ENCODE peak calls at places on chromosomes 5 and 9, in seven cellular contexts. D is left lung; B is cardiac muscle cell; Z is CD4-positive, CD25-positive, alpha-beta regulatory T cell; A is vagina; J is left ventricle myocardium inferior; O is CD8-positive, alpha-beta T cell. W is an unnamed sample.

GRCh38 chr9:89353989-89354388 is 35.7 kb downstream of the SECISBP2 start:
- DNase-seq in J (no peak), A (no peak), B (no peak), Z (no peak), O (no peak), D (no peak), W (no peak)

GRCh38 chr9:119487118-119487827 is 118.0 kb upstream of the BRINP1 start:
- DNase-seq in B (no peak), O (no peak), A (no peak), Z (no peak), J (no peak), D (no peak), W (no peak)

GRCh38 chr5:89988998-89989690 is 420.4 kb downstream of the CETN3 start:
- DNase-seq in D (no peak), J (peak; percentile 15), O (no peak), A (no peak), B (no peak), Z (no peak), W (no peak)

GRCh38 chr9:128249914-128250838 is 25.6 kb downstream of the GOLGA2 start:
- DNase-seq in J (peak; percentile 75), Z (peak; percentile 89), O (peak; percentile 99), A (no peak), B (peak; percentile 89), D (peak; percentile 98), W (peak; percentile 96)

GRCh38 chr9:127256324-127256723 is 8.2 kb upstream of the GARNL3 start:
- DNase-seq in Z (no peak), A (no peak), J (no peak), D (no peak), B (no peak), O (no peak), W (no peak)

GRCh38 chr5:83313431-83313830 is 158.1 kb upstream of the VCAN start:
- DNase-seq in O (no peak), B (no peak), A (no peak), Z (no peak), J (no peak), D (no peak), W (no peak)

GRCh38 chr9:134158242-134158641 is 6.1 kb downstream of the RNU6ATAC start:
- DNase-seq in Z (no peak), B (no peak), O (no peak), A (no peak), D (no peak), J (no peak), W (no peak)

GRCh38 chr5:39274388-39275085 is 55.2 kb upstream of the FYB1 start:
- DNase-seq in A (no peak), O (no peak), J (no peak), Z (peak; percentile 63), D (no peak), B (no peak), W (peak; percentile 37)

GRCh38 chr5:178590141-178590923 is at the start of gene COL23A1:
- DNase-seq in O (peak; percentile 26), D (peak; percentile 89), Z (peak; percentile 40), B (peak; percentile 90), J (peak; percentile 72), A (no peak), W (peak; percentile 19)

GRCh38 chr9:115289757-115290208 is 171.8 kb upstream of the TNC start:
- DNase-seq in J (no peak), B (no peak), A (no peak), O (no peak), D (no peak), Z (no peak), W (no peak)

GRCh38 chr9:78930281-78930680 is 633.4 kb downstream of the PSAT1 start:
- DNase-seq in Z (no peak), D (no peak), J (no peak), O (no peak), B (no peak), A (no peak), W (no peak)

GRCh38 chr9:108184941-108185340 is 670.8 kb downstream of the ACTL7B start:
- DNase-seq in D (no peak), J (no peak), O (no peak), A (no peak), Z (no peak), B (no peak), W (no peak)

GRCh38 chr9:121667214-121667613 is 15.8 kb downstream of the DAB2IP start:
- DNase-seq in D (no peak), B (no peak), J (no peak), O (no peak), A (no peak), Z (no peak), W (no peak)

GRCh38 chr9:133163559-133164208 is at the start of gene GBGT1:
- DNase-seq in B (peak; percentile 64), Z (peak; percentile 21), A (no peak), J (peak; percentile 84), O (no peak), D (peak; percentile 96), W (peak; percentile 24)

GRCh38 chr9:132068604-132069003 is 11.1 kb downstream of the MED27 start:
- DNase-seq in D (no peak), J (no peak), B (no peak), A (no peak), O (no peak), Z (no peak), W (no peak)

GRCh38 chr5:112869948-112870347 is 8.9 kb downstream of the SRP19 start:
- DNase-seq in O (no peak), J (no peak), A (no peak), Z (peak; percentile 74), D (no peak), B (no peak), W (peak; percentile 45)

GRCh38 chr5:179805529-179806249 is 977 bp downstream of the MGAT4B start:
- DNase-seq in O (no peak), B (peak; percentile 61), D (no peak), J (no peak), A (no peak), Z (peak; percentile 72), W (peak; percentile 41)

DNA sequence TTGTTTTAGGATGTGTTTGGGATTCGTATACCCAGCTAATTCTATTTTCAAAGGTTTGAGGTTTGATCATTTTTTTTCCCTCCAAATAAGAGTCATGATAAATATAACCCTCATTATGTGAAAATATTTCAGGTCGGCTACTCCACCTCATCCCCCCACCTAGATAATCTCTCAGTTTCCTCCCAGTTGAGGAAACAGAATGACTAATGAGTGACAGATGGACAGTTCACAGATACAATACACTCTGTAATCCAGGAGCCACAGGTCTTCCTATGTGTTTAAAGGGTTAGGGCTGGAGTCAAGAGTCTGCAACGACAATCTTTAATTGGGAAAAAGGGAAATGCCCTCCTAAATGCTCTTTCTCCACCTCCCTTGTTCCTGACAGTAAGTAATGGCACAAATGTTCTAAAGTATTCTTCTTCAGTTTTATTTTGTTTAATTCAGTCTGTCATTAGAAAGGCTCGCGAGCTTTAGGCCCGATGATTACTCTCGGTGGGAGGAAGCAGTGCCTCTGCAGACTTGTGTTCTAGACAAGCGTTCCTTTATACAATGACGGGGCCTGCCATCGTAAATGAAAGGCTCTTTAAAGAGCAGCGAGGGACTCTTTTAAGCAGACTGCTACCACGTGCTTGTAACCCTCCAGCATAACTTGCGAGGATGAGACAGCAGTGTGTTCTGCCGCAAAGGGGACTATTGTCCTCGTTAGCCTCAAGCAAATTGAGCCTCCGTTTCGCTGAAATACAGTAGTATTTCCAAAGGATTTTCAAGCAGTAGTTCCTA is 69.0 kb downstream of the MEF2C start:
- DNase-seq in O (no peak), D (no peak), A (no peak), Z (no peak), J (no peak), B (no peak), W (no peak)
- H3K4me1 ChIP-seq in O (no peaks in the 10 kb centered on the region), D (no peaks in the 10 kb centered on the region), A (peaks cover 4% of the 10 kb centered on the region), Z (no peaks in the 10 kb centered on the region), J (peaks cover 80% of the 10 kb centered on the region), B (peaks cover 30% of the 10 kb centered on the region), W (no peaks in the 10 kb centered on the region)

GRCh38 chr9:99822096-99822595 is 461 bp downstream of the NR4A3 start:
- DNase-seq in B (peak; percentile 27), J (no peak), D (no peak), O (no peak), A (no peak), Z (peak; percentile 35), W (no peak)

GRCh38 chr9:99821187-99822095 is at the start of gene NR4A3:
- DNase-seq in A (peak; percentile 98), O (peak; percentile 72), B (peak; percentile 96), D (peak; percentile 98), Z (peak; percentile 86), J (peak; percentile 94), W (peak; percentile 93)

GRCh38 chr9:99819123-99819483 is 2.6 kb upstream of the NR4A3 start:
- DNase-seq in J (no peak), A (no peak), Z (no peak), O (no peak), D (no peak), B (no peak), W (no peak)

GRCh38 chr9:99819484-99820329 is 2.0 kb upstream of the NR4A3 start:
- DNase-seq in Z (peak; percentile 94), A (peak; percentile 98), D (peak; percentile 98), B (peak; percentile 97), O (peak; percentile 87), J (peak; percentile 94), W (peak; percentile 96)

DNA sequence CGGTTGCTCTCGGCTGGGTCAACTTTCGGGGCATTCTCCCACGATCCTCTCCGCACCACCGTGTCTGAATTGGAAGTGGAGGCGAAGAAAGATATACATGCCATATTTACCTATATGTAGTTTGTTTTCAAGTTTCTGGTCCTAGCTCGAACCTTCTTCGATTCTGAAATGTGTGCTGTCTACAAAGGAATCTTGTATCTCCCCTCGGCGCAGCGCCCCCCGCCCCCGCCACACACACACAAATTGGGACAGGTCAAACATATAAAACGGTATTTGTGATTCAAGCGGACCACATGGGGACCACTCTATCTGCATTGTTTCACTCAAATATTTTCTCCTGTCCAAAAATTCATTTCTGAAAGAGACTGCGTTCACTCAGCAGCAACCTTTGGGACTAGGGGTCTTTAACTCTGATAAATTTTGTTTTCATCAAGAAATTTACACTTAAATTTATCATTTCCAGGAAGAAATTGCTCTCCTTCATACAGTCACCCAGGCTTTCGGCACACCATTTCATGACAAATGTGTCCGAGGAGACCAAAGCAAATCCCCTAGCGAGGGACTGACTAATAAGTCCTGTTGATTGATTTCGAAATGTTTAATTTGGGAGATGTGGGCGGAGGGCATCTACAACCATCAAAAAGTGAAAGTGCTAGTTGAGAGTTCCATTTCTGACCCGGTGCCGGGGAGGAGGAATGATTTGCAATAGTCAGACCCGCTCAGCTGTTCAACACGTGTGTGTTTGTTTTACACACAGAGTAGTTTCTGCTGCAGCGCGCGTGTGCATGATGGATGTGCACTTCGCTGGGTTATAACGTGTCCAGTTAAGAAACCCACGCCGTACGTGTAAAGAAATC is 1.1 kb upstream of the NR4A3 start:
- DNase-seq in Z (peak; percentile 56), D (no peak), O (no peak), B (peak; percentile 66), A (peak; percentile 97), J (peak; percentile 48), W (peak; percentile 83)
- H3K27me3 ChIP-seq in Z (peaks cover 2% of the 10 kb centered on the region), D (peaks cover 14% of the 10 kb centered on the region), O (peaks cover 24% of the 10 kb centered on the region), B (peaks cover 32% of the 10 kb centered on the region), A (no peaks in the 10 kb centered on the region), J (peaks cover 15% of the 10 kb centered on the region), W (peaks cover 25% of the 10 kb centered on the region)

GRCh38 chr5:150497989-150498317 is 10.0 kb upstream of the NDST1 start:
- DNase-seq in Z (no peak), J (no peak), D (no peak), B (no peak), O (no peak), A (no peak), W (no peak)
- H3K4me3 ChIP-seq in Z (no peak overlapping the region), J (no peak overlapping the region), D (no peak overlapping the region), B (no peak overlapping the region), O (no peak overlapping the region), A (peak overlapping the region; percentile 19), W (no peak overlapping the region)

DNA sequence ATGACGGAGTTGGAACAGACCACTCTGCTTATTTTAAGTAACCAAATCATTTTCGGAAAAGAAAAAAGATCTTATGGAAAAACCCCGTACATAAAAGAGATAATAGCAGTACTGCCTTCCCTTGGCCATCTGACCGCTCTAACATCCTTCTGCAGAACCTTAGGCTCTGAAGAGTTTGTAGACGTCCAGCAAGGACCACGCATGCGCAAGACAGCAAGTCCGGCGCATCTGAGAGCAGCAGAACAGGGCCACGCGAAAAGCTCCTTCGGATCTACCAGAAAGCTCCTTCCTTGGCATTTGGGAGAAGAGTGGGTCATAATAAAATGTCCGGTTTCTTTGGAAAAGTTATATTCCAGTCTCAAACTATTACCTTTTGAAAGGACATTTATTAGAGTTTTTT is 26.8 kb downstream of the PAX5 start:
- DNase-seq in Z (no peak), D (no peak), B (no peak), J (no peak), A (no peak), O (no peak), W (no peak)
- H3K4me1 ChIP-seq in Z (peaks cover 4% of the 10 kb centered on the region), D (no peaks in the 10 kb centered on the region), B (no peaks in the 10 kb centered on the region), J (no peaks in the 10 kb centered on the region), A (no peaks in the 10 kb centered on the region), O (no peaks in the 10 kb centered on the region), W (no peaks in the 10 kb centered on the region)